ENCODE peak calls at places on chromosomes 4 and X, in seven cellular contexts. C is activated naive CD8-positive, alpha-beta T cell treated with anti-CD3 and anti-CD28 coated beads, Interleukin-2, amount 50 U/mL, for 24 hours; Z is HuH-7.5; S is NCI-H2029; L is head of caudate nucleus; Q is BE2C; H is glutamatergic neuron. X is an unnamed sample.

GRCh38 chr4:7815562-7815961 is 124.1 kb downstream of the AFAP1 start:
- DNase-seq in C (no peak), Z (no peak), S (no peak), L (no peak), Q (no peak), H (peak; percentile 65), X (no peak)

GRCh38 chrX:23634181-23634580 is 33.1 kb upstream of the PRDX4 start:
- DNase-seq in C (no peak), Z (no peak), S (no peak), L (no peak), Q (no peak), H (no peak), X (no peak)

GRCh38 chr4:138734746-138735145 is 280.8 kb upstream of the NOCT start:
- DNase-seq in C (no peak), Z (no peak), S (peak; percentile 33), L (no peak), Q (peak; percentile 16), H (no peak), X (no peak)

GRCh38 chrX:125378205-125378604 is 58.5 kb downstream of the TEX13C start:
- DNase-seq in C (no peak), Z (no peak), S (no peak), L (no peak), Q (no peak), H (no peak), X (no peak)

GRCh38 chr4:7041246-7041645 is 1.9 kb upstream of the TADA2B start:
- DNase-seq in C (no peak), Z (no peak), S (no peak), L (no peak), Q (no peak), H (no peak), X (no peak)

GRCh38 chrX:155747520-155747919 is 133.6 kb upstream of the VAMP7 start:
- DNase-seq in C (no peak), Z (no peak), S (peak; percentile 54), L (no peak), Q (no peak), H (no peak), X (peak; percentile 71)

GRCh38 chrX:63930140-63930539 is 145.1 kb upstream of the ARHGEF9 start:
- DNase-seq in C (no peak), Z (no peak), S (no peak), L (no peak), Q (no peak), H (no peak), X (no peak)

GRCh38 chr4:21802406-21802805 is 146.2 kb downstream of the KCNIP4 start:
- DNase-seq in C (no peak), Z (no peak), S (no peak), L (no peak), Q (no peak), H (no peak), X (no peak)

GRCh38 chr4:148444296-148445070 is 2.3 kb upstream of the NR3C2 start:
- DNase-seq in C (peak; percentile 42), Z (peak; percentile 22), S (no peak), L (peak; percentile 23), Q (peak; percentile 40), H (peak; percentile 59), X (peak; percentile 38)

GRCh38 chr4:37599092-37599800 is 86.9 kb downstream of the RELL1 start:
- DNase-seq in C (no peak), Z (no peak), S (no peak), L (no peak), Q (no peak), H (no peak), X (no peak)

GRCh38 chrX:12423346-12423745 is 285.1 kb downstream of the FRMPD4 start:
- DNase-seq in C (no peak), Z (no peak), S (no peak), L (no peak), Q (no peak), H (no peak), X (no peak)

GRCh38 chr4:159042097-159042605 is 60.7 kb upstream of the RAPGEF2 start:
- DNase-seq in C (no peak), Z (no peak), S (no peak), L (no peak), Q (peak; percentile 84), H (no peak), X (no peak)

GRCh38 chrX:21412883-21413282 is 38.7 kb downstream of the CNKSR2 start:
- DNase-seq in C (no peak), Z (no peak), S (no peak), L (no peak), Q (no peak), H (no peak), X (no peak)

GRCh38 chrX:65894138-65894537 is 145.7 kb downstream of the VSIG4 start:
- DNase-seq in C (peak; percentile 5), Z (no peak), S (no peak), L (no peak), Q (no peak), H (no peak), X (peak; percentile 15)

GRCh38 chr4:82969414-82969813 is 41.2 kb downstream of the LIN54 start:
- DNase-seq in C (no peak), Z (no peak), S (no peak), L (no peak), Q (no peak), H (no peak), X (no peak)

GRCh38 chr4:13546855-13547562 is 2.7 kb upstream of the NKX3-2 start:
- DNase-seq in C (peak; percentile 17), Z (peak; percentile 60), S (peak; percentile 7), L (no peak), Q (no peak), H (peak; percentile 51), X (no peak)

GRCh38 chr4:99536148-99536728 is 25.4 kb downstream of the C4orf17 start:
- DNase-seq in C (no peak), Z (no peak), S (no peak), L (no peak), Q (peak; percentile 80), H (peak; percentile 87), X (no peak)